ENCODE peak calls at places on chromosomes 5 and 9, in four cellular contexts. M is HAP-1, I is DMS 273 treated with DMSO at 0.1 percent for 48 hours, J is HEK293T. Q is an unnamed sample.

GRCh38 chr5:77181173-77181572 is 29.3 kb upstream of the PDE8B start:
- DNase-seq in M (no peak), I (no peak), J (no peak), Q (no peak)

GRCh38 chr5:63262191-63262981 is 683.8 kb downstream of the LRRC70 start:
- DNase-seq in M (no peak), I (no peak), J (no peak), Q (no peak)

GRCh38 chr5:71910741-71911140 is 191.7 kb downstream of the CARTPT start:
- DNase-seq in M (no peak), I (no peak), J (no peak), Q (no peak)

GRCh38 chr5:123450641-123451421 is 27.6 kb upstream of the CEP120 start:
- DNase-seq in M (no peak), I (peak), J (no peak), Q (no peak)

GRCh38 chr5:122507581-122507980 is 195.5 kb downstream of the SNCAIP start:
- DNase-seq in M (no peak), I (no peak), J (no peak), Q (no peak)

GRCh38 chr9:97980918-97981827 is 2.0 kb upstream of the ANP32B start:
- DNase-seq in M (peak), I (no peak), J (no peak), Q (no peak)

GRCh38 chr5:59125961-59126360 is 543.1 kb downstream of the RAB3C start:
- DNase-seq in M (no peak), I (no peak), J (no peak), Q (no peak)

GRCh38 chr5:138911441-138911840 is 36.3 kb upstream of the LRRTM2 start:
- DNase-seq in M (no peak), I (no peak), J (no peak), Q (no peak)

GRCh38 chr5:76808142-76808691 is 10.6 kb upstream of the F2RL1 start:
- DNase-seq in M (peak), I (no peak), J (no peak), Q (no peak)

GRCh38 chr9:3756071-3756470 is 230.3 kb upstream of the RFX3 start:
- DNase-seq in M (peak), I (no peak), J (no peak), Q (no peak)

GRCh38 chr9:132415181-132415580 is 5.2 kb downstream of the CFAP77 start:
- DNase-seq in M (no peak), I (no peak), J (no peak), Q (no peak)

GRCh38 chr5:141547488-141547887 is 58.6 kb downstream of the PCDHGC5 start:
- DNase-seq in M (no peak), I (no peak), J (no peak), Q (no peak)